ENCODE peak calls at places on chromosomes 11 and 22, in four cellular contexts. One of them, this sample, is unnamed.

GRCh38 chr11:112613051-112613972 is 347.9 kb upstream of the NCAM1 start:
- DNase-seq in neuronal stem cell: no peak
- DNase-seq in mesenchymal stem cell: peak; percentile 9
- DNase-seq in H9: no peak
- DNase-seq in this sample: no peak

GRCh38 chr22:22799561-22799960 is 88.1 kb upstream of the IGLL5 start:
- DNase-seq in neuronal stem cell: no peak
- DNase-seq in mesenchymal stem cell: no peak
- DNase-seq in H9: no peak
- DNase-seq in this sample: no peak

GRCh38 chr11:27553186-27553585 is 46.6 kb upstream of the LIN7C start:
- DNase-seq in neuronal stem cell: no peak
- DNase-seq in mesenchymal stem cell: no peak
- DNase-seq in H9: no peak
- DNase-seq in this sample: no peak

GRCh38 chr11:68279676-68280075 is 7.9 kb upstream of the C11orf24 start:
- DNase-seq in neuronal stem cell: no peak
- DNase-seq in H9: no peak
- DNase-seq in mesenchymal stem cell: no peak
- DNase-seq in this sample: no peak

GRCh38 chr11:131867457-131868257 is 497.2 kb downstream of the NTM start:
- DNase-seq in neuronal stem cell: peak; percentile 59
- DNase-seq in mesenchymal stem cell: peak; percentile 84
- DNase-seq in H9: peak; percentile 82
- DNase-seq in this sample: peak; percentile 90

GRCh38 chr11:6979365-6979764 is 40.8 kb downstream of the ZNF214 start:
- DNase-seq in neuronal stem cell: no peak
- DNase-seq in H9: no peak
- DNase-seq in mesenchymal stem cell: peak; percentile 21
- DNase-seq in this sample: no peak

GRCh38 chr22:11626422-11626773 is 3901.6 kb upstream of the OR11H1 start:
- DNase-seq in H9: no peak
- DNase-seq in neuronal stem cell: no peak
- DNase-seq in mesenchymal stem cell: no peak
- DNase-seq in this sample: no peak

GRCh38 chr11:133425245-133425644 is 107.1 kb downstream of the OPCML start:
- DNase-seq in H9: no peak
- DNase-seq in neuronal stem cell: no peak
- DNase-seq in mesenchymal stem cell: no peak
- DNase-seq in this sample: no peak

GRCh38 chr11:68480193-68480592 is 19.6 kb downstream of the PPP6R3 start:
- DNase-seq in neuronal stem cell: no peak
- DNase-seq in mesenchymal stem cell: no peak
- DNase-seq in H9: no peak
- DNase-seq in this sample: no peak

GRCh38 chr11:33412231-33412630 is 155.1 kb downstream of the HIPK3 start:
- DNase-seq in mesenchymal stem cell: no peak
- DNase-seq in neuronal stem cell: no peak
- DNase-seq in H9: no peak
- DNase-seq in this sample: no peak

GRCh38 chr11:70168405-70168754 is 34.7 kb upstream of the FADD start:
- DNase-seq in neuronal stem cell: no peak
- DNase-seq in mesenchymal stem cell: no peak
- DNase-seq in H9: no peak
- DNase-seq in this sample: no peak

GRCh38 chr11:1568451-1568911 is 3.6 kb downstream of the DUSP8 start:
- DNase-seq in H9: peak; percentile 84
- DNase-seq in mesenchymal stem cell: no peak
- DNase-seq in neuronal stem cell: no peak
- DNase-seq in this sample: peak; percentile 96

GRCh38 chr11:117443269-117444186 is 115.9 kb downstream of the CEP164 start:
- DNase-seq in mesenchymal stem cell: peak; percentile 18
- DNase-seq in neuronal stem cell: peak; percentile 59
- DNase-seq in H9: peak; percentile 86
- DNase-seq in this sample: peak; percentile 82

GRCh38 chr11:129374081-129374992 is 1.3 kb upstream of the BARX2 start:
- DNase-seq in mesenchymal stem cell: peak; percentile 11
- DNase-seq in neuronal stem cell: peak; percentile 24
- DNase-seq in H9: peak; percentile 46
- DNase-seq in this sample: peak; percentile 46

GRCh38 chr11:90286640-90287039 is 63.8 kb upstream of the CHORDC1 start:
- DNase-seq in mesenchymal stem cell: no peak
- DNase-seq in H9: no peak
- DNase-seq in neuronal stem cell: no peak
- DNase-seq in this sample: peak; percentile 18

GRCh38 chr11:72781313-72782080 is 12.3 kb downstream of the STARD10 start:
- DNase-seq in mesenchymal stem cell: peak; percentile 29
- DNase-seq in H9: peak; percentile 56
- DNase-seq in neuronal stem cell: no peak
- DNase-seq in this sample: peak; percentile 39

GRCh38 chr22:22424210-22424800 is 84.2 kb downstream of the ZNF280B start:
- DNase-seq in neuronal stem cell: no peak
- DNase-seq in mesenchymal stem cell: no peak
- DNase-seq in H9: peak; percentile 64
- DNase-seq in this sample: peak; percentile 7

GRCh38 chr11:77590194-77590591 is 440 bp downstream of the AQP11 start:
- DNase-seq in neuronal stem cell: peak; percentile 17
- DNase-seq in mesenchymal stem cell: peak; percentile 55
- DNase-seq in H9: peak; percentile 62
- DNase-seq in this sample: peak; percentile 78

GRCh38 chr11:117273550-117274289 is 17.4 kb upstream of the BACE1-AS start:
- DNase-seq in neuronal stem cell: no peak
- DNase-seq in mesenchymal stem cell: peak; percentile 92
- DNase-seq in H9: no peak
- DNase-seq in this sample: peak; percentile 90

GRCh38 chr22:40757071-40757470 is 62.1 kb downstream of the SLC25A17 start:
- DNase-seq in H9: no peak
- DNase-seq in mesenchymal stem cell: no peak
- DNase-seq in neuronal stem cell: no peak
- DNase-seq in this sample: no peak

GRCh38 chr22:33018232-33018864 is 39.8 kb downstream of the SYN3 start:
- DNase-seq in H9: peak; percentile 78
- DNase-seq in neuronal stem cell: peak; percentile 48
- DNase-seq in mesenchymal stem cell: peak; percentile 48
- DNase-seq in this sample: peak; percentile 70

GRCh38 chr22:29979645-29980303 is 96.8 kb downstream of the MTMR3 start:
- DNase-seq in neuronal stem cell: no peak
- DNase-seq in H9: no peak
- DNase-seq in mesenchymal stem cell: no peak
- DNase-seq in this sample: no peak

GRCh38 chr11:35003658-35004057 is 87.2 kb downstream of the PDHX start:
- DNase-seq in H9: no peak
- DNase-seq in neuronal stem cell: no peak
- DNase-seq in mesenchymal stem cell: no peak
- DNase-seq in this sample: no peak

GRCh38 chr11:60428517-60428916 is 855 bp upstream of the MS4A5 start:
- DNase-seq in neuronal stem cell: no peak
- DNase-seq in H9: no peak
- DNase-seq in mesenchymal stem cell: no peak
- DNase-seq in this sample: peak; percentile 1

GRCh38 chr11:1039481-1040427 is 3.2 kb upstream of the MUC6 start:
- DNase-seq in mesenchymal stem cell: no peak
- DNase-seq in neuronal stem cell: no peak
- DNase-seq in H9: no peak
- DNase-seq in this sample: no peak

GRCh38 chr22:48897959-48898358 is 929.7 kb downstream of the BRD1 start:
- DNase-seq in H9: peak; percentile 17
- DNase-seq in neuronal stem cell: no peak
- DNase-seq in mesenchymal stem cell: no peak
- DNase-seq in this sample: no peak

GRCh38 chr11:44950625-44951472 is at the start of gene TP53I11:
- DNase-seq in H9: no peak
- DNase-seq in mesenchymal stem cell: peak; percentile 81
- DNase-seq in neuronal stem cell: peak; percentile 66
- DNase-seq in this sample: no peak

GRCh38 chr11:85974126-85974525 is 94.8 kb downstream of the PICALM start:
- DNase-seq in mesenchymal stem cell: no peak
- DNase-seq in neuronal stem cell: no peak
- DNase-seq in H9: no peak
- DNase-seq in this sample: no peak

GRCh38 chr11:86230196-86230813 is 14.2 kb upstream of the EED start:
- DNase-seq in neuronal stem cell: no peak
- DNase-seq in H9: no peak
- DNase-seq in mesenchymal stem cell: no peak
- DNase-seq in this sample: peak; percentile 40

GRCh38 chr11:91220476-91221202 is 997.8 kb upstream of the CHORDC1 start:
- DNase-seq in mesenchymal stem cell: peak; percentile 36
- DNase-seq in neuronal stem cell: no peak
- DNase-seq in H9: no peak
- DNase-seq in this sample: no peak

GRCh38 chr11:119319136-119319701 is 2.3 kb upstream of the MCAM start:
- DNase-seq in mesenchymal stem cell: no peak
- DNase-seq in neuronal stem cell: no peak
- DNase-seq in H9: no peak
- DNase-seq in this sample: no peak
- H3K4ac ChIP-seq in mesenchymal stem cell: peak overlapping the region; percentile 5
- H3K4ac ChIP-seq in neuronal stem cell: no peak overlapping the region
- H3K4ac ChIP-seq in H9: no peak overlapping the region
- H3K4ac ChIP-seq in this sample: peak overlapping the region; percentile 81

GRCh38 chr11:3225159-3225758 is 6.6 kb upstream of the MRGPRG start:
- DNase-seq in H9: no peak
- DNase-seq in mesenchymal stem cell: no peak
- DNase-seq in neuronal stem cell: no peak
- DNase-seq in this sample: peak; percentile 28

GRCh38 chr11:3227568-3228444 is 4.4 kb downstream of the MRGPRE start:
- DNase-seq in H9: peak; percentile 31
- DNase-seq in mesenchymal stem cell: no peak
- DNase-seq in neuronal stem cell: no peak
- DNase-seq in this sample: no peak

GRCh38 chr11:3224730-3225098 is 6.1 kb upstream of the MRGPRG start:
- DNase-seq in neuronal stem cell: no peak
- DNase-seq in H9: no peak
- DNase-seq in mesenchymal stem cell: no peak
- DNase-seq in this sample: no peak

GRCh38 chr11:3226846-3227567 is 5.2 kb downstream of the MRGPRE start:
- DNase-seq in neuronal stem cell: no peak
- DNase-seq in mesenchymal stem cell: no peak
- DNase-seq in H9: no peak
- DNase-seq in this sample: no peak

GRCh38 chr11:3225826-3226750 is 6.1 kb downstream of the MRGPRE start:
- DNase-seq in mesenchymal stem cell: no peak
- DNase-seq in H9: no peak
- DNase-seq in neuronal stem cell: no peak
- DNase-seq in this sample: no peak
- H3K4me2 ChIP-seq in mesenchymal stem cell: no peak overlapping the region
- H3K4me2 ChIP-seq in H9: no peak overlapping the region
- H3K4me2 ChIP-seq in neuronal stem cell: no peak overlapping the region
- H3K4me2 ChIP-seq in this sample: no peak overlapping the region

GRCh38 chr11:125869526-125869925 is 17.9 kb upstream of the HYLS1 start:
- DNase-seq in H9: no peak
- DNase-seq in mesenchymal stem cell: no peak
- DNase-seq in neuronal stem cell: no peak
- DNase-seq in this sample: no peak

GRCh38 chr11:125873881-125874555 is 13.4 kb upstream of the HYLS1 start:
- DNase-seq in H9: no peak
- DNase-seq in neuronal stem cell: no peak
- DNase-seq in mesenchymal stem cell: no peak
- DNase-seq in this sample: no peak

GRCh38 chr11:125872138-125872491 is 15.4 kb upstream of the HYLS1 start:
- DNase-seq in mesenchymal stem cell: no peak
- DNase-seq in neuronal stem cell: no peak
- DNase-seq in H9: no peak
- DNase-seq in this sample: no peak

GRCh38 chr11:125874556-125875124 is 12.8 kb upstream of the HYLS1 start:
- DNase-seq in neuronal stem cell: peak; percentile 72
- DNase-seq in mesenchymal stem cell: peak; percentile 70
- DNase-seq in H9: peak; percentile 73
- DNase-seq in this sample: peak; percentile 82

DNA sequence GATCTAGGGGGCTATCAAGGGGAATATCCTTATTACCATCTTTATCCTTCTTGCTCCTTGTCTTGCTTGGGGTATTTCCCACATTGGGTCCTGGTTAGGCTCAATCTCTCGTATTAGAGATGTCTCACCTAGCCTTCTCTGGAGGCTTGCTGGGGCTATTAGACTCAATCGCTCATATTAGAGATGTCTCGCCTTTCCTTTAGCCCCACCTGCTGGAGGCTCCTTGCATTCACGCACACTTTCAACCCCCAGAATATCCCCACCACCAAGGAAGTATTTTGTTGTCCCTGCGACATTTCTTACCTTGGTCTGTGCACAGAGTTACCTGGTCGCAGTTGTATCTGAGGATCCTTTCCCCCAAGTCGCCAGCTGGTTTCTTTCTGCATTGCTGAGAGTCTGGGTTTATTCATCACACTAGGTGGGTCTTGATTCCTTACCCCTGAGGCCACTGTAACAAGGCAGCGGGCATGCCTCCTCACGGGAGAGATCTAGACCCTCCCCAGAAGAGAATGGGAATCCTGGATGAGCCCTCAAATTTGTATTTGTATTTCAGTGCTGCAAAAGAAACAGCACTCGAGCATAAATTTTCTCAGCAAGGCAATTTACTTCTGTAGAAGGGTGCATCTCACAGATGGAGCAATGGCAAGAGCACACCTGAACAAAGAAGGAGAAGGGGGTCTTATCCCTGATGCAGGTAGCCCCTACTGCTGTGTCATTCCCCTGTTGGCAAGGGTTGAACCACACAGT is 15.9 kb upstream of the HYLS1 start:
- DNase-seq in H9: peak; percentile 77
- DNase-seq in mesenchymal stem cell: peak; percentile 46
- DNase-seq in neuronal stem cell: no peak
- DNase-seq in this sample: peak; percentile 73
- H3K4me1 ChIP-seq in H9: no peaks in the 10 kb centered on the region
- H3K4me1 ChIP-seq in mesenchymal stem cell: no peaks in the 10 kb centered on the region
- H3K4me1 ChIP-seq in neuronal stem cell: peaks cover 4% of the 10 kb centered on the region
- H3K4me1 ChIP-seq in this sample: no peaks in the 10 kb centered on the region

DNA sequence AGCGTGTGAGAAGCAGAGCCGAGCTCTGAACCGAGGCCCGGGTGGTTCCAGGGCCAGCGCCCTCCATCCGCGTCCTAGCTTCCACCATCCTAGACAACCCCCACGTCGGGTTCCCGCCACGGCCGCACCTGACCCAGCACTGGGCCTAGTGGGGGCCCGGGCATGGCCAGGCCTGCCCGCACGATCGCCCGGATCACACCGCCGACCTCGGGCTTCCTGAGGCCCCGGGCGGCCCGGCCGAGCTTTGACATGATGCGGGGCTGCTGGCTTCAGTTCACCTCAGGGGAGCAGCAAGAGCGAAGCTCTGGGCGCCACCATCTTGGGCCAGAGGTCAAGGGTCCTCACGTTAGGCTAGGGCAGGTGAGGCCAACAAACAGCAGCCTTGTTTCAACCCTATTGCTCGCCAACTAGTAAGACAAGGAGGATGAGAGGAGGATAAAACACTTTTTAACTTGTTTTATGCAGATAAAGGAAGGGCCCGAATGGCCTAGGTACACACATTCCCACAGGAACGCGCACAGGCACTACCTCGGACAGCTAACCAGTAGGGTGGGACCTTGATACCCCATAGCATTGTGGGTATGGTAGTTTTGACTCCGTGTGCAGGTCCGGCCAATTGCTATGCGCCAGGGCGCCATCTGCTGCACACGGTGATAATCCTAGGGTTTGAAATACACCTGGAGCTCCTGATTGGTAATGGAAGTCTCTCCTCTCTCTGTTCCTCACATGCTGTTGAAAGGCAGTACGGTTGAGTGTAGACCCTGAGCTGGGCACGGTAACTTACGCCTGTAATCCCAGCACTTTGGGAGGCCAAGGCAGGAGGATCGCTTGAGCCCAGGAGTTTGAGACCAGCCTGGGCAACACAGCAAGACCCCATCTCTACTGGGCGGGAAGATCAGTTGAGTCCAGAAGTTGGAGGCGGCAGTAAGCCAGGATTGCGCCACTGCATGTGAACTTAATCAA is at the start of gene MRPL11:
- DNase-seq in mesenchymal stem cell: peak; percentile 94
- DNase-seq in H9: peak; percentile 96
- DNase-seq in neuronal stem cell: peak; percentile 87
- DNase-seq in this sample: peak; percentile 97
- H3K4ac ChIP-seq in mesenchymal stem cell: peak within 1 kb of the TSS; percentile 60
- H3K4ac ChIP-seq in H9: no peak within 1 kb of the TSS
- H3K4ac ChIP-seq in neuronal stem cell: no peak within 1 kb of the TSS
- H3K4ac ChIP-seq in this sample: peak within 1 kb of the TSS; percentile 64

This sample was measured in mesendoderm.